ENCODE peak calls at places on chromosomes 7 and 10, in seven cellular contexts. M is lower leg skin, S is brain microvascular endothelial cell, J is PC-9, O is AG04449, G is stomach, N is BJ. R is an unnamed sample.

GRCh38 chr7:147053761-147054160 is 937.2 kb downstream of the CNTNAP2 start:
- DNase-seq in O (no peak), J (no peak), S (no peak), G (no peak), N (no peak), M (no peak), R (no peak)

GRCh38 chr10:59047180-59047579 is 129.3 kb upstream of the PHYHIPL start:
- DNase-seq in O (no peak), G (peak), S (no peak), N (no peak), M (no peak), J (no peak), R (no peak)

GRCh38 chr10:3898821-3899220 is 113.8 kb upstream of the KLF6 start:
- DNase-seq in N (no peak), M (no peak), O (no peak), J (peak), G (peak), S (no peak), R (no peak)

GRCh38 chr7:24978837-24979469 is 1.0 kb downstream of the OSBPL3 start:
- DNase-seq in G (no peak), N (no peak), S (no peak), O (no peak), J (peak), M (no peak), R (no peak)

GRCh38 chr7:8823486-8823885 is 390.1 kb downstream of the NXPH1 start:
- DNase-seq in G (no peak), S (no peak), M (no peak), J (no peak), O (no peak), N (no peak), R (no peak)

GRCh38 chr10:71525721-71526120 is 129.0 kb downstream of the CDH23 start:
- DNase-seq in J (peak), M (peak), N (no peak), G (no peak), O (no peak), S (no peak), R (no peak)

GRCh38 chr10:87632439-87632838 is 27.2 kb upstream of the PAPSS2 start:
- DNase-seq in M (no peak), O (no peak), J (no peak), G (no peak), N (no peak), S (no peak), R (no peak)

GRCh38 chr7:108037140-108037539 is 34.2 kb upstream of the LAMB1 start:
- DNase-seq in G (no peak), J (no peak), O (no peak), M (no peak), S (no peak), N (no peak), R (no peak)

GRCh38 chr10:92110039-92110794 is 180.7 kb downstream of the CPEB3 start:
- DNase-seq in J (no peak), N (no peak), O (no peak), S (peak), M (no peak), G (no peak), R (no peak)

GRCh38 chr7:136278057-136278456 is 300.9 kb upstream of the MTPN start:
- DNase-seq in J (no peak), G (no peak), N (no peak), S (no peak), M (no peak), O (no peak), R (no peak)

GRCh38 chr7:92020636-92021035 is 80.0 kb downstream of the AKAP9 start:
- DNase-seq in S (no peak), O (peak), N (no peak), G (no peak), J (no peak), M (no peak), R (no peak)

GRCh38 chr7:70574970-70575799 is 556.8 kb upstream of the GALNT17 start:
- DNase-seq in S (no peak), N (no peak), G (no peak), M (no peak), O (no peak), J (no peak), R (no peak)

GRCh38 chr10:28984431-28984830 is 304.4 kb upstream of the LYZL1 start:
- DNase-seq in G (peak), O (peak), N (peak), J (peak), M (peak), S (peak), R (peak)

GRCh38 chr10:132133005-132133404 is 53.7 kb upstream of the DPYSL4 start:
- DNase-seq in O (no peak), S (no peak), G (no peak), J (no peak), N (no peak), M (no peak), R (no peak)

GRCh38 chr7:8908889-8909288 is 475.5 kb downstream of the NXPH1 start:
- DNase-seq in G (no peak), O (no peak), N (no peak), S (no peak), J (no peak), M (no peak), R (no peak)

GRCh38 chr7:18698258-18698734 is 202.7 kb downstream of the HDAC9 start:
- DNase-seq in S (no peak), O (no peak), G (no peak), M (no peak), N (no peak), J (no peak), R (no peak)

GRCh38 chr7:155069992-155070827 is at the start of gene HTR5A:
- DNase-seq in J (peak), N (peak), G (peak), S (peak), M (peak), O (peak), R (peak)
- TF ChIP-seq CTCF in J (no peak), N (no peak), G (no peak), S (no peak), M (no peak), O (peak), R (no peak)

DNA sequence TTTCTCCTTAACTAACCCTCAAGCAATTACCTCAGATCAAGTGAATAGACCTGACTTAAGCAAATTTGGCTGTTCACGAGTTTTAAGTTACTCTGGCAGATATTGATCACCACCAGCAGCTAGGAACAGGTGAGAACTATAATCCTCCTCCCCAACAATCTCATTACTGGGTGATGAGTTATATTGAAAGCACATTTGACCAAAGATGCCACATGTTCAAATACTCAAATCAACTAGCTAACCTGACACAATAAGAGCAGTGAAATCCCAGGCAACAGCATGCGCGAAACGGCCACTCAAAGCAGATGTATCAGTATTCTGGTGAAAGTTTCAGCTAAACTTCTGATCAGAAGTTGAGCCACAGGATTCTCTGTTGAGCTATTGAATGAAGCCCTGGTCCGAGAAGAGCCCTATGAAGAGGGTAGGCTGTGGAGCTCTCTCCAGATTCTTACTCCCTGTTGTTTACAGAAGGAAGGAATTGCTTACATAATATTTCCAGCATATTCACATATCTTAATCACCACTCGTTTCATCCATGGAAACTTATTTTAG is 52.6 kb downstream of the CAV1 start:
- DNase-seq in M (no peak), J (no peak), G (no peak), O (no peak), S (peak), N (no peak), R (no peak)
- H3K4me3 ChIP-seq in M (no peak), J (no peak), G (no peak), O (no peak), S (no peak), N (no peak), R (no peak)

DNA sequence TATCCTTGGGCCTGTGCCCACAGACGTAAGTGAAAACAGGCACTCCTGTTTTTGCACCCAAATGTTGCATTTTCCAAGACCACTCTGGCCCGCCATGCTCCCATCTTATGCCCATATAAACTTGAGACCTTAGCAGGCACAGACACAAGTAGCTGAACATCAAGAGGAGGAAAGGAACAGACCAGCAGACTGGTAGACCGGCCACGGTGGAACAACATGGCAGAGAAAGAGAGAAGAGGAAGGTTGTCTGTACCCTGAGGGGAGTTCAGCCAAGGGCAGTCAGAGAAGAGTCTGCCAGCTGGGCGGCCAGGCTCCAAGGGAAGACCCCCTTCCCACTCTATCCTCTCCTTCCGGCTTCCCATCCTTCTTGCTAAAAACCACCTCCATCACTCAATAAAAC is 85.3 kb downstream of the GPR37 start:
- DNase-seq in O (no peak), N (no peak), J (no peak), G (no peak), S (no peak), M (no peak), R (no peak)
- TF ChIP-seq CTCF in O (no peak), N (no peak), J (no peak), G (no peak), S (no peak), M (no peak), R (no peak)

DNA sequence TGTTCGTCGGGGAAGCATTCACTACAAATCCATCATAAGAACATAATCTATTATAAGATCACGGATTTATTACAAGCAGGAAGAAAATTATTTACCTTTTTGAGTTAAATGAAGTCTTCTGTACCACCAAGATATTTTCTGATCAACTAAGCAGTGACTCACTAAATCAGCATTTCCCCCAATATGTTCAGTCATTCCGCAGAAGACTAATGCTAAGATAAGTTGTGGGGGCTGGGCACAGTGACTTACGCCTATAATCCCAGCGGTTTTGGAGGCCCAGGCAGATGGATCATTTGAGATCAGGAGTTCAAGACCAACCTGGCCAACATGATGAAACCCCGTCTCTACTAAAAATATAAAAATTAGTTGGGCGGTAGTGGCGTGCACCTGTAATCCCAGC is 144.2 kb upstream of the EGR2 start:
- DNase-seq in M (no peak), N (no peak), S (peak), G (no peak), O (no peak), J (no peak), R (no peak)
- H3K4me3 ChIP-seq in M (no peak), N (no peak), S (no peak), G (no peak), O (no peak), J (no peak), R (no peak)

DNA sequence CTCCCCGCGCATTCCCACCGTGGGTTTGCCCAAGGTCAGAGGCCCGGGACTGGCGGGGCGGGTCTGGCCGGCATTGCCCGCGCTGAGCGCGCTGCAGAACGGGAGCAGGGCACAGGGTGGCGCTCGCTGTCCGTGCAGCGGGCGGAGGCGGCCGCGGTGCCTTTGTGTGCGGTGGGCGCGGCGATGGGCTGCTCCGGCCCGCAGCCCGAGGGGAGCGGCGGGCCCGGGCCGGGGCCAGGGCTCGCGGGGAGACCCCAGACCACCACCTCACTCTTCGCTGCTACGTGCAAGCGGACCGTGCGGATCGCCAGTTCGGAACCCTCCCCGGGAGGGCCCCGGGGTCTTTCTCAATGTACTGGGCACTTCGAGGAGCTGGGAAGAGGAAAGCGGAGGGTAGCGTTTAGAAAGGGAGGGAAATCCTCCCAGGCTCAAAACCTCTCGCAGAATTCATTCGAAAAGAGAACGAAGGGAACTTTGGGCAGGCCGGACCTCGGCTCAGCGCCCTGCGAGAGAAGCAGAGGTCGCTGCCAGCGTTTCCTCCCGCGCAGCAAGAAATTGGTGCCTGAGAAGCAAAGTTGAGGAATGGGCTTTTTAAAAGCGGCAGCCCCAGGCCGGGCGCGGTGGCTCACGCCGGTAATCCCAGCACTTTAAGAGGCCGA is 8.5 kb downstream of the SP8 start:
- DNase-seq in O (no peak), M (no peak), J (no peak), N (no peak), S (no peak), G (peak), R (no peak)
- TF ChIP-seq CTCF in O (peak), M (no peak), J (no peak), N (peak), S (peak), G (peak), R (peak)

DNA sequence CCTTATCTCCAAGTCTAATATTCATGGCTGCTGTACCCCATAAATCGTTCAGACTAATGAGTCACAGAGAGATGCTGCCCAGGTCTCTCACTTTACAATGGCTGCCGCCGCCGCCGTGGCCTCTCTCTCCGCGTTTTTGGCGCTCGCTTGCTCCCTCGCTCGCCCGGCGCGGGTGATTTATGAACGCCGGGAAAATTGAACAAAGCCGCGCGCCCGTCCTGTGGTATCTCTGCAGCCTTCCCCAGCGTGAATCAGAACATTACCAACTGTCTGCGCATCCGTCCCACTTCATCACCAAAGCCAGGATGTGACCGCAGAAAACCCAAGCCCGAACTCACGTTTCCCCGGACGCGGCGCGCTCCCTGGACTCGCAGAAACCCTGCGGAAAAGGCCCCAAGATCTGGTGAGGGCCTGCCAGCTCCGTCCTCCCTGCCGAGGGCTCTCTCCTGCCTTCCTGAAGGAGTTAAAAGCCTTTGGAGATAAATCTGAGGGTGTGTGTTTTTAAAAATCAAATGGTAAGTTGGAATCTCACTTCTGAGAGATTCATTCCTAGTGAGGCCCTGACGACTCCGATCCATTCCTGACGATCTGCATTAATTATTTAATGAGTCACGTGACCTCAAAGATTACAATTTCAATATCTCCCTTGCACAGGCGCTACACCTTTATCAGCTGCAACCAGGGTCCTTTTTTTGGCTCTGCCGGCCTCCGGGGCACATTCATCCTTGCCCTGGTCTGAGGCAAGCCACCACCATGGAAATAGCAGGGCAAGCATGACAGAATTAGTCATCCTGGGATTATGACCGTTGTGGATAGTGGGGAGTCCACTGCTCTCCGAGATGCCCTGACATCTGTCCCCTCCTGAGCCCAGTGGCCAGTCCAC is 6.2 kb downstream of the HOXA4 start:
- DNase-seq in M (no peak), S (no peak), G (no peak), N (no peak), J (no peak), O (no peak), R (no peak)
- H3K4me3 ChIP-seq in M (no peak), S (no peak), G (peak), N (no peak), J (no peak), O (no peak), R (no peak)

DNA sequence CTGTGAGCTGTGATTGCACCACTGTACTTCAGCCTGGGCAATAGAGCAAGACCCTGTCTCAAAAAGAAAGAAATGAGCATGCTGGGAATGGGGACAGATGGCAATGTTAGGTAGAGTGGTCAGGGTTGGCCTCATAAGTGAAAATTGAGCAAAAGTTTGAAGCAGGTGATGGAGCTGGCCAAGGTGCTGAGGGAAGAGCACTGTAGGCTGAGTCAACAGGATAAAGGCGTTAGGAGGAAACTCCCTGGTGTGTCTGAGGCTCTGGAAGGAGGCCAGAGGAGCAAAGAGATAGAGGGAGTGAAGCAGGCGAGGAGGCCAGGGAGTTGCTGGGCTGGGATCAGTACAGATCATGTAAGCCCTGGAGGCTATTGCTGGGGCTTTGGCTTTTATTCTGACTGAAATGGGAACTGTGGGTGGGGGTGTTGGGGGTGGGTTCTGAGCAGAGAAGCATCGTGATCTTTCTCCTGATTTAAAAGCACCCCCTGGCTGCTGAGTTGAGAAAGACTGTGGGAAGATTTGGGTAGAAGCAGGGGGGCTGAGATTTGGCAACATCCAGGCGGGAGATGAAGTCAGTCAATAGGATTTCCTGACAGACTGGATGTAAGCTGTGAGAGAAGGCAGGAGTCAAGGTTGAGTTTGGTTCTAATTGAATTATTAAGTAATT is 52.5 kb upstream of the VKORC1L1 start:
- DNase-seq in S (no peak), J (no peak), O (no peak), M (no peak), G (no peak), N (no peak), R (no peak)
- TF ChIP-seq CTCF in S (no peak), J (no peak), O (no peak), M (no peak), G (no peak), N (no peak), R (no peak)

DNA sequence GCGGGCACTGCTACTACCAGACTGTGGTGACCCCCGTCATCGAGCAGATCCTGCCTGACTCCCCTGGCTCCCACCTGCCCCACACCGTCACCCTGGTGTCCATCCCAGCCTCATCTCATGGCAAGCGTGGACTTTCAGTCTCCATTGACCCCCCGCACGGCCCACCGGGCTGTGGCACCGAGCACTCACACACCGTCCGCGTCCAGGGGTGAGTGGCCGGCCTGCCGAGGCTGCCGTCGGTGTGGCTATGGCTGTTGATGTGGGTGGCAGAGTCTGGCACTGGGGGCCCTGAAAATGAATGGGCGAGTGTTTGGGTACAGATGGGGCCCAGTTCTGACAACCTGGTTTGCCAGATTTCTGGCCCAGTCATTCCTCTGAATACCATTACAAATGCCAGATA is 15.4 kb downstream of the LIMK1 start:
- DNase-seq in G (no peak), J (no peak), N (no peak), M (no peak), S (no peak), O (no peak), R (no peak)
- H3K4me3 ChIP-seq in G (no peak), J (no peak), N (no peak), M (no peak), S (no peak), O (no peak), R (no peak)

GRCh38 chr7:106344206-106344605 is 59.4 kb upstream of the NAMPT start:
- DNase-seq in M (no peak), O (no peak), G (no peak), J (no peak), N (no peak), S (no peak), R (no peak)
- TF ChIP-seq CTCF in M (no peak), O (no peak), G (no peak), J (no peak), N (no peak), S (no peak), R (no peak)

R was measured in AG09309.